ENCODE peak calls at places on chromosomes 13 and 19, in eight cellular contexts. One of them, this sample, is unnamed.

GRCh38 chr19:43152217-43152616 is 34.1 kb downstream of the PSG5 start:
- DNase-seq in brain microvascular endothelial cell: no peak
- DNase-seq in pancreas: no peak
- DNase-seq in cardiac muscle cell: no peak
- DNase-seq in upper lobe of right lung: no peak
- DNase-seq in fibroblast of lung: peak; percentile 19
- DNase-seq in uterus: no peak
- DNase-seq in CD8-positive, alpha-beta memory T cell: no peak
- DNase-seq in this sample: no peak

GRCh38 chr19:57560049-57560491 is 407 bp upstream of the ZNF550 start:
- DNase-seq in fibroblast of lung: peak; percentile 70
- DNase-seq in CD8-positive, alpha-beta memory T cell: no peak
- DNase-seq in cardiac muscle cell: no peak
- DNase-seq in uterus: peak; percentile 13
- DNase-seq in pancreas: peak; percentile 41
- DNase-seq in brain microvascular endothelial cell: peak; percentile 71
- DNase-seq in upper lobe of right lung: no peak
- DNase-seq in this sample: peak; percentile 22

GRCh38 chr13:20193142-20193923 is 595 bp upstream of the GJB2 start:
- DNase-seq in fibroblast of lung: no peak
- DNase-seq in pancreas: no peak
- DNase-seq in brain microvascular endothelial cell: no peak
- DNase-seq in uterus: no peak
- DNase-seq in upper lobe of right lung: no peak
- DNase-seq in cardiac muscle cell: no peak
- DNase-seq in CD8-positive, alpha-beta memory T cell: no peak
- DNase-seq in this sample: no peak

GRCh38 chr13:98487016-98487415 is 89.9 kb downstream of the STK24 start:
- DNase-seq in brain microvascular endothelial cell: no peak
- DNase-seq in CD8-positive, alpha-beta memory T cell: no peak
- DNase-seq in upper lobe of right lung: no peak
- DNase-seq in uterus: no peak
- DNase-seq in cardiac muscle cell: no peak
- DNase-seq in pancreas: no peak
- DNase-seq in fibroblast of lung: peak; percentile 30
- DNase-seq in this sample: no peak

GRCh38 chr13:43522788-43523187 is 264.0 kb downstream of the ENOX1 start:
- DNase-seq in upper lobe of right lung: no peak
- DNase-seq in CD8-positive, alpha-beta memory T cell: no peak
- DNase-seq in cardiac muscle cell: no peak
- DNase-seq in fibroblast of lung: peak; percentile 77
- DNase-seq in pancreas: no peak
- DNase-seq in brain microvascular endothelial cell: peak; percentile 55
- DNase-seq in uterus: no peak
- DNase-seq in this sample: no peak

GRCh38 chr13:63190219-63190618 is 1774.6 kb upstream of the PCDH20 start:
- DNase-seq in uterus: no peak
- DNase-seq in cardiac muscle cell: no peak
- DNase-seq in pancreas: no peak
- DNase-seq in brain microvascular endothelial cell: no peak
- DNase-seq in upper lobe of right lung: no peak
- DNase-seq in fibroblast of lung: peak; percentile 64
- DNase-seq in CD8-positive, alpha-beta memory T cell: no peak
- DNase-seq in this sample: no peak

GRCh38 chr13:71395053-71395452 is 472.0 kb downstream of the DACH1 start:
- DNase-seq in cardiac muscle cell: no peak
- DNase-seq in pancreas: no peak
- DNase-seq in upper lobe of right lung: no peak
- DNase-seq in brain microvascular endothelial cell: no peak
- DNase-seq in uterus: no peak
- DNase-seq in CD8-positive, alpha-beta memory T cell: no peak
- DNase-seq in fibroblast of lung: no peak
- DNase-seq in this sample: no peak

GRCh38 chr13:41675306-41675705 is 218.0 kb downstream of the RGCC start:
- DNase-seq in fibroblast of lung: peak; percentile 23
- DNase-seq in cardiac muscle cell: no peak
- DNase-seq in uterus: no peak
- DNase-seq in CD8-positive, alpha-beta memory T cell: no peak
- DNase-seq in pancreas: no peak
- DNase-seq in upper lobe of right lung: no peak
- DNase-seq in brain microvascular endothelial cell: no peak
- DNase-seq in this sample: no peak

GRCh38 chr13:50598338-50598737 is 245.2 kb downstream of the DLEU7 start:
- DNase-seq in uterus: no peak
- DNase-seq in fibroblast of lung: no peak
- DNase-seq in CD8-positive, alpha-beta memory T cell: no peak
- DNase-seq in brain microvascular endothelial cell: no peak
- DNase-seq in cardiac muscle cell: no peak
- DNase-seq in pancreas: no peak
- DNase-seq in upper lobe of right lung: no peak
- DNase-seq in this sample: no peak

GRCh38 chr13:49472186-49472585 is 23.6 kb upstream of the PHF11 start:
- DNase-seq in fibroblast of lung: peak; percentile 46
- DNase-seq in cardiac muscle cell: no peak
- DNase-seq in CD8-positive, alpha-beta memory T cell: no peak
- DNase-seq in brain microvascular endothelial cell: no peak
- DNase-seq in pancreas: no peak
- DNase-seq in uterus: no peak
- DNase-seq in upper lobe of right lung: no peak
- DNase-seq in this sample: no peak

GRCh38 chr19:45901432-45901903 is 945 bp downstream of the MYPOP start:
- DNase-seq in CD8-positive, alpha-beta memory T cell: peak; percentile 13
- DNase-seq in cardiac muscle cell: peak; percentile 29
- DNase-seq in upper lobe of right lung: peak; percentile 84
- DNase-seq in pancreas: peak; percentile 78
- DNase-seq in uterus: peak; percentile 47
- DNase-seq in brain microvascular endothelial cell: no peak
- DNase-seq in fibroblast of lung: peak; percentile 50
- DNase-seq in this sample: peak; percentile 53

GRCh38 chr13:80116107-80116506 is 224.8 kb downstream of the SPRY2 start:
- DNase-seq in upper lobe of right lung: no peak
- DNase-seq in brain microvascular endothelial cell: peak; percentile 49
- DNase-seq in CD8-positive, alpha-beta memory T cell: no peak
- DNase-seq in cardiac muscle cell: no peak
- DNase-seq in fibroblast of lung: peak; percentile 86
- DNase-seq in uterus: no peak
- DNase-seq in pancreas: no peak
- DNase-seq in this sample: no peak

GRCh38 chr19:51709575-51709974 is 14.2 kb downstream of the HAS1 start:
- DNase-seq in cardiac muscle cell: no peak
- DNase-seq in pancreas: no peak
- DNase-seq in CD8-positive, alpha-beta memory T cell: no peak
- DNase-seq in upper lobe of right lung: no peak
- DNase-seq in fibroblast of lung: no peak
- DNase-seq in uterus: no peak
- DNase-seq in brain microvascular endothelial cell: no peak
- DNase-seq in this sample: no peak

GRCh38 chr13:38226496-38226895 is 123.2 kb upstream of the UFM1 start:
- DNase-seq in CD8-positive, alpha-beta memory T cell: no peak
- DNase-seq in pancreas: no peak
- DNase-seq in cardiac muscle cell: no peak
- DNase-seq in upper lobe of right lung: no peak
- DNase-seq in fibroblast of lung: no peak
- DNase-seq in brain microvascular endothelial cell: no peak
- DNase-seq in uterus: no peak
- DNase-seq in this sample: no peak
- H3K4me3 ChIP-seq in CD8-positive, alpha-beta memory T cell: no peak overlapping the region
- H3K4me3 ChIP-seq in pancreas: no peak overlapping the region
- H3K4me3 ChIP-seq in cardiac muscle cell: no peak overlapping the region
- H3K4me3 ChIP-seq in upper lobe of right lung: no peak overlapping the region
- H3K4me3 ChIP-seq in fibroblast of lung: no peak overlapping the region
- H3K4me3 ChIP-seq in brain microvascular endothelial cell: no peak overlapping the region
- H3K4me3 ChIP-seq in uterus: no peak overlapping the region
- H3K4me3 ChIP-seq in this sample: no peak overlapping the region

GRCh38 chr19:4456566-4456842 is 1.1 kb downstream of the UBXN6 start:
- DNase-seq in cardiac muscle cell: peak; percentile 48
- DNase-seq in brain microvascular endothelial cell: peak; percentile 52
- DNase-seq in upper lobe of right lung: no peak
- DNase-seq in fibroblast of lung: peak; percentile 72
- DNase-seq in pancreas: peak; percentile 64
- DNase-seq in uterus: no peak
- DNase-seq in CD8-positive, alpha-beta memory T cell: no peak
- DNase-seq in this sample: no peak
- H3K27ac ChIP-seq in cardiac muscle cell: peak overlapping the region; percentile 44
- H3K27ac ChIP-seq in brain microvascular endothelial cell: peak overlapping the region; percentile 89
- H3K27ac ChIP-seq in upper lobe of right lung: peak overlapping the region; percentile 52
- H3K27ac ChIP-seq in fibroblast of lung: peak overlapping the region; percentile 92
- H3K27ac ChIP-seq in pancreas: no peak overlapping the region
- H3K27ac ChIP-seq in uterus: peak overlapping the region; percentile 95
- H3K27ac ChIP-seq in CD8-positive, alpha-beta memory T cell: peak overlapping the region; percentile 73
- H3K27ac ChIP-seq in this sample: peak overlapping the region; percentile 81

DNA sequence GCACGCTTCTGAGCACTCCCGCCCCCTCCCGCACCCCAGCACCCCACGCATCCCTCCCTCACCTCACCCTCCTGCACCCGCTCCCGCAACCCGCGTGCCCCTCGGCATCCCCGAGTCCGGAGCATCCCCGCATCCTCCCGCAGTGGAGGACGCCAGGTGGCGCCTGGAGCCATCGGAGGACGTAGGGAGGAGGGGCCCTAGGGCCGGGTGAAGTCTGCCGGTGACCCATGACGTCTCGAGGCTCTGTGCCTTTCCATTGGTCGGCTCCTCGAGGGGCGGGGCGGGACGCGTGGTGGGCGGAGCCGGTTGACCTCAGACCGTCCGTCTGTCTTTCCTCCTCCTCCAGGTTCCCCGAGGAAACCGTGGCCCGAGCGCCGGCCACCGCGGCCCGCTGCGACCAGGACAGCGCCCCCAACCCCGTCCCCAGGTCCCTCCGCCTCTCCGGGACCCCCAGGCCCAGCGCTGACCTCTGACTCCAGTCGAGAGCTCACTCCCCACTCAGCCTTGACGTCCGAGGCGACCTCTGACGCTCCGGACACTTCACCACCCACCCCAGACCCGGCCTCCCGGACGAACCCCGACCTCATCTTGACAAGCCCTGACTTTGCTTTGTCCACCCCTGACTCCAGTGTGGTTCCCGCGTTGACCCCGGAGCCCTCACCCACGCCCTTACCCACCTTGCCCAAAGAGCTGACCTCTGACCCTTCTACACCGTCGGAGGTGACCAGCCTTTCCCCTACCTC is 19.9 kb downstream of the SBK2 start:
- DNase-seq in cardiac muscle cell: peak; percentile 95
- DNase-seq in pancreas: peak; percentile 99
- DNase-seq in brain microvascular endothelial cell: peak; percentile 86
- DNase-seq in fibroblast of lung: peak; percentile 81
- DNase-seq in upper lobe of right lung: peak; percentile 95
- DNase-seq in uterus: peak; percentile 92
- DNase-seq in CD8-positive, alpha-beta memory T cell: peak; percentile 86
- DNase-seq in this sample: peak; percentile 95
- H3K4me3 ChIP-seq in cardiac muscle cell: peak overlapping the region; percentile 17
- H3K4me3 ChIP-seq in pancreas: no peak overlapping the region
- H3K4me3 ChIP-seq in brain microvascular endothelial cell: peak overlapping the region; percentile 48
- H3K4me3 ChIP-seq in fibroblast of lung: no peak overlapping the region
- H3K4me3 ChIP-seq in upper lobe of right lung: peak overlapping the region; percentile 59
- H3K4me3 ChIP-seq in uterus: peak overlapping the region; percentile 44
- H3K4me3 ChIP-seq in CD8-positive, alpha-beta memory T cell: peak overlapping the region; percentile 38
- H3K4me3 ChIP-seq in this sample: peak overlapping the region; percentile 35

GRCh38 chr19:15714638-15715037 is 13.2 kb upstream of the OR10H2 start:
- DNase-seq in upper lobe of right lung: no peak
- DNase-seq in uterus: no peak
- DNase-seq in brain microvascular endothelial cell: no peak
- DNase-seq in cardiac muscle cell: no peak
- DNase-seq in CD8-positive, alpha-beta memory T cell: no peak
- DNase-seq in pancreas: no peak
- DNase-seq in fibroblast of lung: no peak
- DNase-seq in this sample: no peak
- H3K27ac ChIP-seq in upper lobe of right lung: no peak overlapping the region
- H3K27ac ChIP-seq in uterus: no peak overlapping the region
- H3K27ac ChIP-seq in brain microvascular endothelial cell: no peak overlapping the region
- H3K27ac ChIP-seq in cardiac muscle cell: no peak overlapping the region
- H3K27ac ChIP-seq in CD8-positive, alpha-beta memory T cell: no peak overlapping the region
- H3K27ac ChIP-seq in pancreas: no peak overlapping the region
- H3K27ac ChIP-seq in fibroblast of lung: no peak overlapping the region
- H3K27ac ChIP-seq in this sample: no peak overlapping the region

GRCh38 chr19:1514295-1514661 is 1.5 kb upstream of the ADAMTSL5 start:
- DNase-seq in uterus: no peak
- DNase-seq in fibroblast of lung: no peak
- DNase-seq in brain microvascular endothelial cell: no peak
- DNase-seq in cardiac muscle cell: no peak
- DNase-seq in upper lobe of right lung: no peak
- DNase-seq in pancreas: peak; percentile 56
- DNase-seq in CD8-positive, alpha-beta memory T cell: no peak
- DNase-seq in this sample: no peak

GRCh38 chr19:1511989-1512338 is 855 bp downstream of the ADAMTSL5 start:
- DNase-seq in cardiac muscle cell: no peak
- DNase-seq in fibroblast of lung: no peak
- DNase-seq in upper lobe of right lung: no peak
- DNase-seq in brain microvascular endothelial cell: no peak
- DNase-seq in uterus: no peak
- DNase-seq in pancreas: peak; percentile 71
- DNase-seq in CD8-positive, alpha-beta memory T cell: no peak
- DNase-seq in this sample: no peak

GRCh38 chr19:1512671-1513491 is at the start of gene ADAMTSL5:
- DNase-seq in fibroblast of lung: peak; percentile 41
- DNase-seq in pancreas: peak; percentile 82
- DNase-seq in cardiac muscle cell: peak; percentile 67
- DNase-seq in brain microvascular endothelial cell: no peak
- DNase-seq in CD8-positive, alpha-beta memory T cell: peak; percentile 41
- DNase-seq in upper lobe of right lung: peak; percentile 81
- DNase-seq in uterus: peak; percentile 69
- DNase-seq in this sample: peak; percentile 71

GRCh38 chr19:1514986-1515721 is 2.3 kb upstream of the ADAMTSL5 start:
- DNase-seq in uterus: no peak
- DNase-seq in fibroblast of lung: no peak
- DNase-seq in brain microvascular endothelial cell: no peak
- DNase-seq in pancreas: peak; percentile 25
- DNase-seq in upper lobe of right lung: no peak
- DNase-seq in CD8-positive, alpha-beta memory T cell: no peak
- DNase-seq in cardiac muscle cell: no peak
- DNase-seq in this sample: no peak

GRCh38 chr19:1513492-1514294 is 874 bp upstream of the ADAMTSL5 start:
- DNase-seq in pancreas: peak; percentile 83
- DNase-seq in cardiac muscle cell: peak; percentile 23
- DNase-seq in upper lobe of right lung: peak; percentile 85
- DNase-seq in fibroblast of lung: peak; percentile 29
- DNase-seq in CD8-positive, alpha-beta memory T cell: peak; percentile 64
- DNase-seq in uterus: peak; percentile 42
- DNase-seq in brain microvascular endothelial cell: no peak
- DNase-seq in this sample: no peak
- H3K4me3 ChIP-seq in pancreas: peak overlapping the region; percentile 18
- H3K4me3 ChIP-seq in cardiac muscle cell: peak overlapping the region; percentile 44
- H3K4me3 ChIP-seq in upper lobe of right lung: peak overlapping the region; percentile 45
- H3K4me3 ChIP-seq in fibroblast of lung: peak overlapping the region; percentile 12
- H3K4me3 ChIP-seq in CD8-positive, alpha-beta memory T cell: no peak overlapping the region
- H3K4me3 ChIP-seq in uterus: peak overlapping the region; percentile 53
- H3K4me3 ChIP-seq in brain microvascular endothelial cell: no peak overlapping the region
- H3K4me3 ChIP-seq in this sample: peak overlapping the region; percentile 55

GRCh38 chr19:14019100-14019499 is 8.8 kb upstream of the RLN3 start:
- DNase-seq in fibroblast of lung: no peak
- DNase-seq in CD8-positive, alpha-beta memory T cell: no peak
- DNase-seq in upper lobe of right lung: no peak
- DNase-seq in cardiac muscle cell: no peak
- DNase-seq in brain microvascular endothelial cell: no peak
- DNase-seq in pancreas: peak; percentile 4
- DNase-seq in uterus: no peak
- DNase-seq in this sample: no peak
- H3K27ac ChIP-seq in fibroblast of lung: no peak overlapping the region
- H3K27ac ChIP-seq in CD8-positive, alpha-beta memory T cell: no peak overlapping the region
- H3K27ac ChIP-seq in upper lobe of right lung: no peak overlapping the region
- H3K27ac ChIP-seq in cardiac muscle cell: no peak overlapping the region
- H3K27ac ChIP-seq in brain microvascular endothelial cell: no peak overlapping the region
- H3K27ac ChIP-seq in pancreas: no peak overlapping the region
- H3K27ac ChIP-seq in uterus: no peak overlapping the region
- H3K27ac ChIP-seq in this sample: no peak overlapping the region